ENCODE peak calls at places on chromosomes 12 and 14, in seven cellular contexts. One of them, this sample, is unnamed.

GRCh38 chr14:32933623-32933942 is 5.1 kb upstream of the NPAS3 start:
- DNase-seq in activated gamma-delta T cell treated with Interleukin-2 at 50 U/mL for 16 hours: no peak
- DNase-seq in ELR: peak; percentile 14
- DNase-seq in C1 segment of cervical spinal cord: no peak
- DNase-seq in fibroblast of mammary gland: peak; percentile 42
- DNase-seq in Kasumi-1: no peak
- DNase-seq in EL: no peak
- DNase-seq in this sample: no peak

GRCh38 chr12:103868215-103868614 is 27.2 kb upstream of the NT5DC3 start:
- DNase-seq in EL: no peak
- DNase-seq in activated gamma-delta T cell treated with Interleukin-2 at 50 U/mL for 16 hours: no peak
- DNase-seq in fibroblast of mammary gland: no peak
- DNase-seq in C1 segment of cervical spinal cord: no peak
- DNase-seq in ELR: no peak
- DNase-seq in Kasumi-1: no peak
- DNase-seq in this sample: no peak

GRCh38 chr14:20662968-20663731 is 21.2 kb upstream of the RNASE4 start:
- DNase-seq in activated gamma-delta T cell treated with Interleukin-2 at 50 U/mL for 16 hours: peak; percentile 67
- DNase-seq in fibroblast of mammary gland: peak; percentile 88
- DNase-seq in C1 segment of cervical spinal cord: peak; percentile 23
- DNase-seq in ELR: peak; percentile 84
- DNase-seq in EL: peak; percentile 86
- DNase-seq in Kasumi-1: peak; percentile 84
- DNase-seq in this sample: peak; percentile 9

GRCh38 chr12:16670456-16671050 is 64.6 kb upstream of the LMO3 start:
- DNase-seq in fibroblast of mammary gland: peak; percentile 30
- DNase-seq in EL: no peak
- DNase-seq in C1 segment of cervical spinal cord: no peak
- DNase-seq in Kasumi-1: no peak
- DNase-seq in activated gamma-delta T cell treated with Interleukin-2 at 50 U/mL for 16 hours: no peak
- DNase-seq in ELR: no peak
- DNase-seq in this sample: no peak

GRCh38 chr12:1705774-1706173 is 14.9 kb downstream of the ADIPOR2 start:
- DNase-seq in ELR: no peak
- DNase-seq in fibroblast of mammary gland: no peak
- DNase-seq in C1 segment of cervical spinal cord: no peak
- DNase-seq in Kasumi-1: no peak
- DNase-seq in activated gamma-delta T cell treated with Interleukin-2 at 50 U/mL for 16 hours: no peak
- DNase-seq in EL: no peak
- DNase-seq in this sample: no peak

GRCh38 chr14:84272290-84272721 is 1257.6 kb upstream of the FLRT2 start:
- DNase-seq in C1 segment of cervical spinal cord: no peak
- DNase-seq in EL: no peak
- DNase-seq in activated gamma-delta T cell treated with Interleukin-2 at 50 U/mL for 16 hours: no peak
- DNase-seq in fibroblast of mammary gland: no peak
- DNase-seq in Kasumi-1: no peak
- DNase-seq in ELR: no peak
- DNase-seq in this sample: no peak

GRCh38 chr14:69048456-69048855 is 69.4 kb upstream of the ACTN1 start:
- DNase-seq in Kasumi-1: no peak
- DNase-seq in fibroblast of mammary gland: peak; percentile 51
- DNase-seq in activated gamma-delta T cell treated with Interleukin-2 at 50 U/mL for 16 hours: no peak
- DNase-seq in C1 segment of cervical spinal cord: no peak
- DNase-seq in EL: no peak
- DNase-seq in ELR: no peak
- DNase-seq in this sample: no peak

GRCh38 chr14:53599221-53599945 is 357.2 kb downstream of the BMP4 start:
- DNase-seq in EL: peak; percentile 13
- DNase-seq in activated gamma-delta T cell treated with Interleukin-2 at 50 U/mL for 16 hours: no peak
- DNase-seq in Kasumi-1: no peak
- DNase-seq in ELR: no peak
- DNase-seq in fibroblast of mammary gland: no peak
- DNase-seq in C1 segment of cervical spinal cord: no peak
- DNase-seq in this sample: no peak

GRCh38 chr12:111178194-111179081 is 190.5 kb downstream of the PHETA1 start:
- DNase-seq in EL: no peak
- DNase-seq in activated gamma-delta T cell treated with Interleukin-2 at 50 U/mL for 16 hours: no peak
- DNase-seq in Kasumi-1: no peak
- DNase-seq in fibroblast of mammary gland: no peak
- DNase-seq in ELR: no peak
- DNase-seq in C1 segment of cervical spinal cord: no peak
- DNase-seq in this sample: no peak

GRCh38 chr12:67926063-67926462 is 63.2 kb upstream of the IFNG-AS1 start:
- DNase-seq in EL: no peak
- DNase-seq in fibroblast of mammary gland: no peak
- DNase-seq in Kasumi-1: no peak
- DNase-seq in C1 segment of cervical spinal cord: no peak
- DNase-seq in activated gamma-delta T cell treated with Interleukin-2 at 50 U/mL for 16 hours: no peak
- DNase-seq in ELR: no peak
- DNase-seq in this sample: no peak

GRCh38 chr14:104924421-104925213 is at the start of gene PLD4:
- DNase-seq in fibroblast of mammary gland: no peak
- DNase-seq in ELR: peak; percentile 29
- DNase-seq in Kasumi-1: peak; percentile 91
- DNase-seq in activated gamma-delta T cell treated with Interleukin-2 at 50 U/mL for 16 hours: no peak
- DNase-seq in EL: no peak
- DNase-seq in C1 segment of cervical spinal cord: no peak
- DNase-seq in this sample: no peak

GRCh38 chr12:94614288-94614721 is 36.1 kb downstream of the TMCC3 start:
- DNase-seq in EL: peak; percentile 65
- DNase-seq in Kasumi-1: no peak
- DNase-seq in activated gamma-delta T cell treated with Interleukin-2 at 50 U/mL for 16 hours: no peak
- DNase-seq in C1 segment of cervical spinal cord: peak; percentile 42
- DNase-seq in ELR: peak; percentile 76
- DNase-seq in fibroblast of mammary gland: no peak
- DNase-seq in this sample: no peak

GRCh38 chr12:601976-602699 is 61.1 kb downstream of the NINJ2 start:
- DNase-seq in Kasumi-1: no peak
- DNase-seq in EL: no peak
- DNase-seq in C1 segment of cervical spinal cord: no peak
- DNase-seq in ELR: no peak
- DNase-seq in activated gamma-delta T cell treated with Interleukin-2 at 50 U/mL for 16 hours: no peak
- DNase-seq in fibroblast of mammary gland: no peak
- DNase-seq in this sample: no peak

GRCh38 chr12:76690916-76691700 is 72.8 kb upstream of the ZDHHC17 start:
- DNase-seq in activated gamma-delta T cell treated with Interleukin-2 at 50 U/mL for 16 hours: no peak
- DNase-seq in C1 segment of cervical spinal cord: no peak
- DNase-seq in EL: peak; percentile 23
- DNase-seq in ELR: no peak
- DNase-seq in Kasumi-1: no peak
- DNase-seq in fibroblast of mammary gland: no peak
- DNase-seq in this sample: no peak

GRCh38 chr14:31270196-31270772 is 62.7 kb upstream of the HECTD1 start:
- DNase-seq in fibroblast of mammary gland: peak; percentile 25
- DNase-seq in ELR: peak; percentile 40
- DNase-seq in activated gamma-delta T cell treated with Interleukin-2 at 50 U/mL for 16 hours: no peak
- DNase-seq in Kasumi-1: no peak
- DNase-seq in EL: peak; percentile 17
- DNase-seq in C1 segment of cervical spinal cord: no peak
- DNase-seq in this sample: no peak

GRCh38 chr14:37668646-37669045 is 73.2 kb downstream of the TTC6 start:
- DNase-seq in fibroblast of mammary gland: no peak
- DNase-seq in ELR: peak; percentile 69
- DNase-seq in C1 segment of cervical spinal cord: no peak
- DNase-seq in activated gamma-delta T cell treated with Interleukin-2 at 50 U/mL for 16 hours: no peak
- DNase-seq in Kasumi-1: no peak
- DNase-seq in EL: peak; percentile 64
- DNase-seq in this sample: no peak